ENCODE peak calls at places on chromosome 13, in six cellular contexts. F is WTC11, O is LNCaP clone FGC, T is ascending aorta, G is HEK293T, I is choroid plexus epithelial cell. N is an unnamed sample.

GRCh38 chr13:25905411-25906010 is 146.3 kb downstream of the SHISA2 start:
- DNase-seq in F (no peak), O (no peak), T (no peak), G (no peak), I (no peak), N (no peak)

GRCh38 chr13:92259523-92259922 is 861.1 kb downstream of the GPC5 start:
- DNase-seq in F (no peak), O (no peak), T (no peak), G (no peak), I (no peak), N (no peak)

GRCh38 chr13:110024646-110024980 is 238.2 kb upstream of the IRS2 start:
- DNase-seq in F (no peak), O (no peak), T (no peak), G (no peak), I (peak; percentile 49), N (no peak)

GRCh38 chr13:100533588-100534041 is 55.0 kb downstream of the GGACT start:
- DNase-seq in F (no peak), O (peak; percentile 79), T (no peak), G (no peak), I (no peak), N (no peak)

GRCh38 chr13:29582171-29582570 is 13.3 kb downstream of the SLC7A1 start:
- DNase-seq in F (no peak), O (no peak), T (no peak), G (no peak), I (no peak), N (no peak)

GRCh38 chr13:48491423-48492122 is 41.3 kb downstream of the RCBTB2 start:
- DNase-seq in F (no peak), O (no peak), T (no peak), G (no peak), I (peak; percentile 23), N (no peak)

GRCh38 chr13:25992076-25992475 is 59.7 kb downstream of the SHISA2 start:
- DNase-seq in F (no peak), O (no peak), T (no peak), G (no peak), I (no peak), N (no peak)

GRCh38 chr13:26784704-26785639 is 24.4 kb upstream of the GPR12 start:
- DNase-seq in F (peak; percentile 30), O (no peak), T (no peak), G (no peak), I (no peak), N (peak; percentile 43)

GRCh38 chr13:73261739-73262216 is 203.0 kb downstream of the KLF5 start:
- DNase-seq in F (no peak), O (no peak), T (no peak), G (no peak), I (no peak), N (no peak)

GRCh38 chr13:98664047-98664446 is 87.1 kb upstream of the STK24 start:
- DNase-seq in F (no peak), O (no peak), T (no peak), G (no peak), I (peak; percentile 73), N (no peak)

GRCh38 chr13:109869312-109870237 is 83.2 kb upstream of the IRS2 start:
- DNase-seq in F (peak; percentile 42), O (no peak), T (peak; percentile 85), G (no peak), I (peak; percentile 62), N (no peak)

GRCh38 chr13:21813110-21813509 is 142.2 kb downstream of the FGF9 start:
- DNase-seq in F (peak; percentile 29), O (no peak), T (no peak), G (no peak), I (no peak), N (no peak)

GRCh38 chr13:91269237-91269636 is 78.2 kb upstream of the MIR17HG start:
- DNase-seq in F (no peak), O (no peak), T (no peak), G (no peak), I (no peak), N (no peak)

GRCh38 chr13:43303040-43303729 is 279.8 kb downstream of the DNAJC15 start:
- DNase-seq in F (peak; percentile 66), O (peak; percentile 59), T (no peak), G (peak; percentile 55), I (peak; percentile 74), N (no peak)

GRCh38 chr13:28718186-28718537 is 608 bp downstream of the SLC46A3 start:
- DNase-seq in F (no peak), O (no peak), T (no peak), G (no peak), I (peak; percentile 37), N (no peak)

GRCh38 chr13:45333973-45334922 is 6.7 kb downstream of the TPT1 start:
- DNase-seq in F (no peak), O (no peak), T (no peak), G (no peak), I (peak; percentile 53), N (peak; percentile 95)

GRCh38 chr13:31638577-31638976 is 100.7 kb upstream of the RXFP2 start:
- DNase-seq in F (no peak), O (no peak), T (no peak), G (no peak), I (peak; percentile 60), N (no peak)